ENCODE peak calls at places on chromosomes 7 and 10, in five cellular contexts. Z is small intestine, V is sigmoid colon, S is PC-3, I is colonic mucosa. P is an unnamed sample.

GRCh38 chr10:24722131-24722675 is 1.5 kb downstream of the ARHGAP21 start:
- DNase-seq in Z (peak; percentile 25), V (no peak), S (no peak), I (no peak), P (no peak)

GRCh38 chr7:99109108-99110051 is 34.5 kb downstream of the SMURF1 start:
- DNase-seq in Z (no peak), V (no peak), S (peak; percentile 23), I (no peak), P (no peak)

GRCh38 chr7:45563401-45563800 is 10.8 kb upstream of the ADCY1 start:
- DNase-seq in Z (no peak), V (no peak), S (no peak), I (peak; percentile 3), P (no peak)

GRCh38 chr10:52616420-52616764 is 156.2 kb downstream of the MBL2 start:
- DNase-seq in Z (no peak), V (no peak), S (no peak), I (no peak), P (no peak)

GRCh38 chr10:7193369-7193768 is 217.5 kb downstream of the SFMBT2 start:
- DNase-seq in Z (no peak), V (no peak), S (no peak), I (no peak), P (no peak)

GRCh38 chr10:102085336-102085735 is 20.2 kb downstream of the HPS6 start:
- DNase-seq in Z (no peak), V (no peak), S (no peak), I (no peak), P (no peak)

GRCh38 chr10:123009105-123009805 is 449 bp downstream of the ACADSB start:
- DNase-seq in Z (peak; percentile 65), V (peak; percentile 69), S (peak; percentile 1), I (peak; percentile 37), P (peak; percentile 45)

GRCh38 chr7:91267558-91267955 is 3.3 kb downstream of the FZD1 start:
- DNase-seq in Z (no peak), V (no peak), S (no peak), I (no peak), P (no peak)

GRCh38 chr7:107119376-107120100 is 49.3 kb upstream of the HBP1 start:
- DNase-seq in Z (no peak), V (no peak), S (no peak), I (no peak), P (no peak)

GRCh38 chr10:121527690-121528089 is 70.6 kb downstream of the FGFR2 start:
- DNase-seq in Z (no peak), V (peak; percentile 83), S (no peak), I (no peak), P (peak; percentile 85)

GRCh38 chr10:123703195-123703790 is 37.1 kb downstream of the GPR26 start:
- DNase-seq in Z (no peak), V (no peak), S (no peak), I (no peak), P (no peak)

GRCh38 chr10:28913850-28914249 is 236.5 kb downstream of the BAMBI start:
- DNase-seq in Z (peak; percentile 50), V (no peak), S (peak; percentile 31), I (no peak), P (peak; percentile 66)

GRCh38 chr7:101950450-101951119 is 133.2 kb downstream of the CUX1 start:
- DNase-seq in Z (no peak), V (peak; percentile 48), S (peak; percentile 40), I (no peak), P (peak; percentile 57)

GRCh38 chr10:103232772-103233488 is 12.8 kb upstream of the RPEL1 start:
- DNase-seq in Z (no peak), V (no peak), S (peak; percentile 89), I (no peak), P (no peak)
- H3K27ac ChIP-seq in Z (no peak overlapping the region), V (no peak overlapping the region), S (peak overlapping the region; percentile 88), I (peak overlapping the region; percentile 29), P (peak overlapping the region; percentile 95)

GRCh38 chr10:3229815-3230214 is 57.2 kb upstream of the PITRM1 start:
- DNase-seq in Z (no peak), V (no peak), S (no peak), I (no peak), P (no peak)

GRCh38 chr10:3225589-3225988 is 53.0 kb upstream of the PITRM1 start:
- DNase-seq in Z (no peak), V (no peak), S (peak; percentile 15), I (no peak), P (no peak)

GRCh38 chr10:3228610-3228945 is 56.0 kb upstream of the PITRM1 start:
- DNase-seq in Z (no peak), V (no peak), S (no peak), I (no peak), P (no peak)

GRCh38 chr10:3224241-3224640 is 51.7 kb upstream of the PITRM1 start:
- DNase-seq in Z (no peak), V (no peak), S (no peak), I (no peak), P (no peak)

DNA sequence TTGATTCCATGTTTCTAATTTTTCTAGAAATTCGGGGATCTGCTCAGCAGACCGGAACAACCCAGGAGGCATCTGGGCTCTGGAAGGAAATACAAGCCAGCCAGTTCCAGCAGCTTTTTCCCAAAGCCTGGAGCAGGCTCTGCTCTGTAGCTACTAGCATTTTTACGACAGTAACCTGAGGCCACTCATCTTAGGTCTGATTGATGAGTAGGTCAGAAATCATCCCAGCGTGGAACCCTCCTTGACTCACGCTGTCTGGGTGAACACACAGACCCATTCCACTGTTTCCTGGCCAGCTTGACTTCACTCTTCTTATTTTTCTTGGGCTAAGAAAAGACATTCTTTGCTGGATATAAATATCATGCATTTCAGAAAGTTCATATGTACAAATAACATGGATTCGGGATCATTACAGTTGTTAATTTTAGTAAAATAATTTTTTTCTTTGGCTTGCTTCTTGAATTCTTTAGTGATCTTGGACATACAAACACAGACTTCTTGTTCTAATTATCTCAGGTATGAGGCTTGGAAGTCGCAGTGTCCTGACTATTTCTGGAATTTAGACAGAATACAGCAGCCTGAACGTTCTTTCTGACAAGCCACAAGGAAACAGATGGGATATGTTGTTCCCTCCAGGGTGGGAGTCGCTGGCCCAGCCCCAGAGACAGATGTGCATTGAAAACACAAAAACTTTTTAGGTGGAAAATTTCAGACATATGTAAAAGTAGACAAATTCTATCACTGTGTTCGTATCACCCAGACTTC is 54.6 kb upstream of the PITRM1 start:
- DNase-seq in Z (no peak), V (no peak), S (peak; percentile 79), I (no peak), P (no peak)
- H3K27ac ChIP-seq in Z (no peak overlapping the region), V (peak overlapping the region; percentile 78), S (peak overlapping the region; percentile 93), I (no peak overlapping the region), P (peak overlapping the region; percentile 7)

DNA sequence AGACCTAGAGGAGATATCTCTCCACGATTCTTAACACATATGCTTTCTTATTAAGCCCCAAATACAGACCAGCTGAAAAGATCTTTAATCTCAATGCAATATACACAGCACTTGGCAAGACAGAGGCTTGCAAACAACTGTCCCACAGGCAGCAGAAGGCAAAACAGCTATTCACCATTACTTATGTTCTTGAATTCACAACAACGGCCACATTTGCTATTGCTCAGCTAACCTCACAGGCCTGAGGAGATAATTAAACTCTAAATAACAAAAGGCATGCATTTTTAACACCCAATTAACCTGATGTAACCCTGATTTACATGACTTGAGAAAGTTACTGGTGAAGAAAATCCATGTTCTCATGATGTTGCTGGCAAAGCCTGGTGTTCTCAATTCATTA is 216.4 kb downstream of the CRPPA start:
- DNase-seq in Z (no peak), V (no peak), S (no peak), I (no peak), P (no peak)
- H3K27ac ChIP-seq in Z (no peak overlapping the region), V (no peak overlapping the region), S (no peak overlapping the region), I (no peak overlapping the region), P (no peak overlapping the region)

GRCh38 chr7:134645935-134646334 is 718 bp upstream of the BPGM start:
- DNase-seq in Z (peak; percentile 18), V (no peak), S (peak; percentile 12), I (no peak), P (peak; percentile 31)
- H3K27ac ChIP-seq in Z (peak overlapping the region; percentile 38), V (peak overlapping the region; percentile 90), S (peak overlapping the region; percentile 34), I (peak overlapping the region; percentile 80), P (peak overlapping the region; percentile 66)